ENCODE peak calls at places on chromosomes 5 and 9, in seven cellular contexts. B, O, M, N, K, Z and L are unnamed samples.
A peak's percentile ranks its signal among the peaks of the same experiment; 100 is the strongest.

GRCh38 chr5:123916331-123917121 is 404.5 kb downstream of the CSNK1G3 start:
- DNase-seq in B (no peak), O (no peak), M (no peak), N (no peak), K (no peak), Z (no peak), L (no peak)

GRCh38 chr9:127509261-127509954 is 58.1 kb downstream of the LRSAM1 start:
- DNase-seq in B (no peak), O (no peak), M (no peak), N (no peak), K (no peak), Z (no peak), L (no peak)

GRCh38 chr5:171953860-171954701 is 52.4 kb downstream of the FBXW11 start:
- DNase-seq in B (no peak), O (no peak), M (no peak), N (peak; percentile 91), K (no peak), Z (no peak), L (no peak)

GRCh38 chr9:61674465-61674864 is 484.6 kb downstream of the SPATA31A7 start:
- DNase-seq in B (no peak), O (no peak), M (no peak), N (no peak), K (no peak), Z (no peak), L (no peak)

GRCh38 chr5:1652873-1653707 is 129.3 kb upstream of the LPCAT1 start:
- DNase-seq in B (no peak), O (no peak), M (no peak), N (no peak), K (no peak), Z (no peak), L (no peak)

GRCh38 chr5:84381501-84382362 is 2.9 kb downstream of the EDIL3 start:
- DNase-seq in B (no peak), O (peak; percentile 56), M (no peak), N (no peak), K (no peak), Z (no peak), L (no peak)

GRCh38 chr5:56346044-56346710 is 113.0 kb upstream of the ANKRD55 start:
- DNase-seq in B (no peak), O (no peak), M (no peak), N (no peak), K (no peak), Z (no peak), L (no peak)

GRCh38 chr5:68225188-68225910 is 9.8 kb downstream of the PIK3R1 start:
- DNase-seq in B (no peak), O (peak; percentile 81), M (no peak), N (no peak), K (no peak), Z (no peak), L (no peak)

GRCh38 chr9:2216591-2216990 is 201.4 kb downstream of the SMARCA2 start:
- DNase-seq in B (no peak), O (no peak), M (no peak), N (no peak), K (no peak), Z (no peak), L (no peak)

GRCh38 chr5:156327306-156327705 is 342 bp downstream of the SGCD start:
- DNase-seq in B (no peak), O (no peak), M (no peak), N (no peak), K (no peak), Z (no peak), L (peak; percentile 30)

GRCh38 chr9:95852059-95853032 is 23.1 kb upstream of the ERCC6L2 start:
- DNase-seq in B (no peak), O (no peak), M (peak; percentile 94), N (peak; percentile 69), K (no peak), Z (no peak), L (no peak)